ENCODE peak calls at places on chromosomes 7 and 10, in seven cellular contexts. C is Calu3, T is H1, Y is H9, L is A549, A is nephron progenitor cell, Q is coronary artery. R is an unnamed sample.

GRCh38 chr7:101673951-101674350 is 44.9 kb upstream of the MYL10 start:
- DNase-seq in C (no peak), T (no peak), A (no peak), Y (no peak), L (no peak), Q (no peak), R (no peak)

GRCh38 chr10:71084818-71085126 is 127.6 kb upstream of the UNC5B start:
- DNase-seq in L (no peak), C (no peak), A (no peak), Y (no peak), Q (peak; percentile 41), T (peak; percentile 30), R (no peak)

GRCh38 chr10:102648889-102649752 is 4.8 kb downstream of the TRIM8 start:
- DNase-seq in T (peak; percentile 62), Y (no peak), Q (no peak), A (no peak), L (no peak), C (no peak), R (no peak)

GRCh38 chr10:103765168-103765567 is 90.2 kb downstream of the SH3PXD2A start:
- DNase-seq in C (no peak), A (no peak), Q (no peak), T (no peak), Y (no peak), L (no peak), R (no peak)

GRCh38 chr7:76285604-76286374 is 16.7 kb upstream of the HSPB1 start:
- DNase-seq in Y (peak; percentile 24), L (no peak), Q (no peak), C (no peak), A (no peak), T (no peak), R (no peak)

GRCh38 chr10:49240946-49241345 is 52.8 kb upstream of the TMEM273 start:
- DNase-seq in L (no peak), C (no peak), Q (no peak), Y (no peak), T (no peak), A (no peak), R (no peak)

GRCh38 chr7:81209059-81209458 is 290.2 kb upstream of the SEMA3C start:
- DNase-seq in C (no peak), T (no peak), Y (no peak), L (no peak), Q (no peak), A (no peak), R (no peak)

GRCh38 chr10:129678186-129678585 is 211.1 kb downstream of the MGMT start:
- DNase-seq in T (no peak), L (no peak), Q (no peak), C (no peak), A (no peak), Y (no peak), R (no peak)

GRCh38 chr10:76133597-76134255 is 702.3 kb downstream of the LRMDA start:
- DNase-seq in A (peak; percentile 16), Q (no peak), C (no peak), L (no peak), T (no peak), Y (no peak), R (no peak)

GRCh38 chr7:28855538-28856217 is 102.5 kb downstream of the TRIL start:
- DNase-seq in T (no peak), A (no peak), L (peak; percentile 71), Q (no peak), Y (no peak), C (peak; percentile 85), R (no peak)

GRCh38 chr7:157413881-157414701 is 77.3 kb downstream of the DNAJB6 start:
- DNase-seq in A (no peak), L (no peak), Y (no peak), Q (no peak), C (no peak), T (no peak), R (no peak)

GRCh38 chr7:47937065-47937687 is 11.1 kb downstream of the PKD1L1 start:
- DNase-seq in A (peak; percentile 18), T (no peak), C (no peak), Q (no peak), L (no peak), Y (no peak), R (no peak)

GRCh38 chr10:53903756-53904155 is 897.3 kb downstream of the PCDH15 start:
- DNase-seq in L (no peak), T (no peak), Q (no peak), Y (no peak), C (no peak), A (no peak), R (no peak)

GRCh38 chr7:85111761-85112160 is 75.1 kb downstream of the SEMA3D start:
- DNase-seq in A (no peak), L (no peak), T (no peak), C (no peak), Q (no peak), Y (no peak), R (no peak)

GRCh38 chr7:87450706-87451105 is 24.8 kb downstream of the ABCB4 start:
- DNase-seq in Q (no peak), C (no peak), Y (no peak), T (no peak), A (no peak), L (no peak), R (no peak)

DNA sequence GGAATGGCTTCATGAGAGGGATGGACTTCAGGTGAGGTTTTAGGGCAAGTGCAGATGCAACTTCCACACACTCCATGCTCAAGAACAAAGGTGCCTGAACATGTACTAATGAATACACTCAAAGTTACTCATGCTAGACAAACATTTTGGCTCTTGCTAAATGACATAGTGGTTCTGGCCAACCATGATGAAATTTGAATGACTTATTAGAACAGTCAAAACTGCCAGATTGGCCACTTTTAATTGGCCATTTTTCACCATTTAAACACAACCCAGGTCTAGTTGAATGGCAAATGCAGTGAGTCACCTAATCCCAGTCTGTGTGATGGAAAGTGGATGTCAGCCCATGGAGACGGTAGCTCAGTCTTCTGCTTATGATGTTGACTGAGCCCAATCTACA is 4.9 kb upstream of the PTPRN2 start:
- DNase-seq in Y (no peak), A (no peak), C (no peak), L (no peak), Q (no peak), T (no peak), R (no peak)
- TF ChIP-seq CTCF in Y (no peak), A (no peak), C (no peak), L (no peak), Q (no peak), T (no peak), R (no peak)

DNA sequence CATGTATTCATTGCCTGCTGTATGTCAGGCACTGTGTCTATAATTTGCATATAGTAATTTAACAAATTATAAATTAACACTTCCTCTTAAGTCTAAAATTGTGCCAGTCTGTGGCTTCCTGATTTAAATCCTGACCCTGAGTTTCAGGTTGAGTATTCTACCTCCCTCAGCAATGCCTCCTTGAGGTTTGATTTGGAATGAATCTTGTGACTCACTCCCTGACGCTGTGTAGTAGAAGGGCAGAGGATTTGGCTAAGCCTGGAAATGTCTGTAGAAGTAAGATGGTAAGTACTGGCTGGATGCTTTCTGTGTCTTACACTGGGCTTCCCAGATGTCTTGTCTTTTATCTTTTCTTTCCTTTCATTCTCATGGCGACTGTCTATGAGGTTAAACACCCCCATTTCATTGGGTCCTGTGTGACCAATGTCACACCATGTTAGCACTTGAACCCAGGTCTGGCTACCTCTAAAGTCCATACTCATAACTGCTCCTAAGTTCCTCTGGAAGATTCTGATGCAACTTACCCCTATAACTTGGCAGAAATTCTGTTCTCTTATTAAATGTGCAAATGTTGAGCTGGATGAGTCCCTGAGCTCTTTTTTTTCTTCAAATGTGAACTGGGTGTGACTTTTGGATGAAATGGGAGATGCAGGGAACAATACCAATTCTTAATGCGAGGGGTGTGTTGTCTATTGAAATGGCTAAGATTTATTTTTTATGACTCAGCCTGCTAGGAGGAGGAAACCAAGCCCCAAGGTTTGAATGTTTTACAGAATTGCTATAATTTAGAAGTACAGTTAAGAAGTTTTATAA is 48.5 kb downstream of the PLCE1 start:
- DNase-seq in Y (peak; percentile 27), Q (no peak), A (no peak), C (peak; percentile 25), T (no peak), L (peak; percentile 75), R (no peak)
- TF ChIP-seq CTCF in Y (no peak), Q (no peak), A (no peak), C (no peak), T (no peak), L (peak; percentile 51), R (no peak)

DNA sequence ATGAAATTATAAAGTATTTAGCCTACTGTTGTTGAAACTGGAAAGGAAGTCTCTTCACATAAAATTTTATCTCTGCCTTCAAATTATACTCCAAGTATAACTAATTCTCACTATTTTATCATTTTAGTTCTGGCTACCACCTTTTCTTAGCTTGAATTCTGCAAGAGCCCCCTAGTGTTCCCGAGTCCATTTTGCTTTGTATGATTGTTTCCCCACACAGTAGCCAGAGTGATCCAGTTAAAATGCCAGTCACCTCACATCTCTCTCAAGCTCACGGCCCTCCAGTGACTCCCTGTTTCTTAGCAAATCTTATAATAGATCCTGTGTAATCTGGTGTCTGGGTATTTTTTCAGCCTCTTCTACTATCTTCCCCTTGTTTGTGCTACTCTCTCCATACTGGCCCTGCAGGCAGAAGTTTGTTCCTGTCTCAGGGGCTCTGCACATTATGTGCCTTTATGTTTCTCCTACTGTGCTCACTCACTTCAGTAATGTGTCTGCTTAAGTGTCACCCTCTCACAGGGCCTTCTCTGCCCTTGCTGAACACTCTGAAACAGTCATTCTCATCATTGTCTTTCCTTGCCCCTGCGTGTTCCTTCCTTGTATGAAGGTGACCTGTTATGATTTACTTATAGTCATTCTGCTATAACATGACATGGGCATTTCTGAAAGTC is 8.9 kb downstream of the WAC start:
- DNase-seq in A (no peak), T (no peak), C (no peak), Y (no peak), L (no peak), Q (no peak), R (no peak)
- TF ChIP-seq CTCF in A (no peak), T (no peak), C (no peak), Y (peak; percentile 44), L (peak; percentile 20), Q (no peak), R (no peak)

GRCh38 chr10:1141701-1142100 is 85.5 kb downstream of the WDR37 start:
- DNase-seq in L (no peak), T (peak; percentile 39), Y (no peak), Q (no peak), A (no peak), C (no peak), R (no peak)

GRCh38 chr10:1138529-1138928 is 82.3 kb downstream of the WDR37 start:
- DNase-seq in T (no peak), Y (no peak), A (no peak), L (no peak), C (no peak), Q (no peak), R (no peak)

GRCh38 chr10:1137499-1138163 is 81.4 kb downstream of the WDR37 start:
- DNase-seq in C (no peak), Y (no peak), Q (peak; percentile 22), L (no peak), A (no peak), T (peak; percentile 40), R (no peak)

GRCh38 chr10:1141261-1141660 is 85.1 kb downstream of the WDR37 start:
- DNase-seq in T (peak; percentile 39), Y (no peak), A (no peak), Q (no peak), C (no peak), L (no peak), R (no peak)

DNA sequence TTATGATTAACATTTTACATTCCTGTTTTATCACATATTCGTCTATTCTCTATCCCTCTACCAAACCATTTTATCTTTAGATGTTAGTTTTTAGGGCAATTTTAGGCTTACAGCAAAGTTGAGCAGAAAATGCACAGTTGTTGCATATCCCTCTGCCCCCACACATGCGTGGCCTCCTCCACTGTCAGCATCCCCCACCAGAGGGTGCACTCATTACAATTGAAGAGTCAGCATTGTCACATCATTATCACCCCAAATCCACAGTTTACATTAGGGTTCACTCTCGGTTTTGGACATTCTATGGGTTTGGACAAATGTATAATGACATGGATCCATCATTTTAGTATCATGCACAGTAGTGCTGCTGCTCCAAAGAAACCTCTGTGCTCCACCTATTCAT is 86.4 kb downstream of the WDR37 start:
- DNase-seq in C (no peak), L (no peak), A (no peak), Q (no peak), Y (no peak), T (peak; percentile 45), R (peak; percentile 30)
- TF ChIP-seq CTCF in C (no peak), L (no peak), A (no peak), Q (no peak), Y (peak; percentile 66), T (peak; percentile 71), R (peak; percentile 30)